ENCODE peak calls at places on chromosomes 2 and 18, in ten cellular contexts. One of them, this sample, is unnamed.
A peak's percentile ranks its signal among the peaks of the same experiment; 100 is the strongest.

GRCh38 chr18:74633652-74634352 is 36.1 kb downstream of the ZNF407 start:
- DNase-seq in NCI-H1105: no peak
- DNase-seq in heart right ventricle: no peak
- DNase-seq in AG10803: no peak
- DNase-seq in AML-193: no peak
- DNase-seq in upper lobe of right lung: no peak
- DNase-seq in effector CD8-positive, alpha-beta T cell: no peak
- DNase-seq in fibroblast of mammary gland: no peak
- DNase-seq in T-helper 1 cell: no peak
- DNase-seq in effector CD4-positive, alpha-beta T cell: no peak
- DNase-seq in this sample: no peak

GRCh38 chr2:104976603-104977120 is 61.2 kb upstream of the MRPS9 start:
- DNase-seq in T-helper 1 cell: no peak
- DNase-seq in heart right ventricle: no peak
- DNase-seq in effector CD4-positive, alpha-beta T cell: no peak
- DNase-seq in NCI-H1105: no peak
- DNase-seq in upper lobe of right lung: no peak
- DNase-seq in fibroblast of mammary gland: no peak
- DNase-seq in AG10803: no peak
- DNase-seq in effector CD8-positive, alpha-beta T cell: no peak
- DNase-seq in AML-193: peak; percentile 51
- DNase-seq in this sample: no peak

GRCh38 chr2:58720770-58721697 is 479.9 kb upstream of the FANCL start:
- DNase-seq in AML-193: no peak
- DNase-seq in effector CD4-positive, alpha-beta T cell: no peak
- DNase-seq in effector CD8-positive, alpha-beta T cell: no peak
- DNase-seq in fibroblast of mammary gland: no peak
- DNase-seq in T-helper 1 cell: no peak
- DNase-seq in heart right ventricle: no peak
- DNase-seq in AG10803: no peak
- DNase-seq in upper lobe of right lung: no peak
- DNase-seq in NCI-H1105: no peak
- DNase-seq in this sample: no peak

GRCh38 chr2:199734651-199735050 is 116.3 kb downstream of the FTCDNL1 start:
- DNase-seq in AG10803: no peak
- DNase-seq in upper lobe of right lung: no peak
- DNase-seq in AML-193: no peak
- DNase-seq in T-helper 1 cell: no peak
- DNase-seq in effector CD4-positive, alpha-beta T cell: no peak
- DNase-seq in effector CD8-positive, alpha-beta T cell: no peak
- DNase-seq in heart right ventricle: no peak
- DNase-seq in NCI-H1105: no peak
- DNase-seq in fibroblast of mammary gland: no peak
- DNase-seq in this sample: no peak

GRCh38 chr2:220006152-220006551 is 378.7 kb downstream of the SLC4A3 start:
- DNase-seq in NCI-H1105: no peak
- DNase-seq in AML-193: no peak
- DNase-seq in fibroblast of mammary gland: peak; percentile 83
- DNase-seq in heart right ventricle: no peak
- DNase-seq in AG10803: peak; percentile 83
- DNase-seq in T-helper 1 cell: no peak
- DNase-seq in effector CD4-positive, alpha-beta T cell: no peak
- DNase-seq in upper lobe of right lung: no peak
- DNase-seq in effector CD8-positive, alpha-beta T cell: no peak
- DNase-seq in this sample: no peak

GRCh38 chr2:196987654-196988364 is 61.3 kb upstream of the PGAP1 start:
- DNase-seq in effector CD8-positive, alpha-beta T cell: no peak
- DNase-seq in heart right ventricle: peak; percentile 54
- DNase-seq in upper lobe of right lung: no peak
- DNase-seq in AML-193: peak; percentile 83
- DNase-seq in NCI-H1105: peak; percentile 13
- DNase-seq in AG10803: peak; percentile 93
- DNase-seq in fibroblast of mammary gland: peak; percentile 98
- DNase-seq in T-helper 1 cell: no peak
- DNase-seq in effector CD4-positive, alpha-beta T cell: no peak
- DNase-seq in this sample: peak; percentile 94

GRCh38 chr2:70984228-70984575 is 5.8 kb downstream of the ANKRD53 start:
- DNase-seq in AML-193: no peak
- DNase-seq in heart right ventricle: no peak
- DNase-seq in NCI-H1105: no peak
- DNase-seq in effector CD4-positive, alpha-beta T cell: no peak
- DNase-seq in upper lobe of right lung: no peak
- DNase-seq in T-helper 1 cell: no peak
- DNase-seq in AG10803: no peak
- DNase-seq in effector CD8-positive, alpha-beta T cell: no peak
- DNase-seq in fibroblast of mammary gland: no peak
- DNase-seq in this sample: no peak

GRCh38 chr2:155852156-155852555 is 480.4 kb downstream of the NR4A2 start:
- DNase-seq in fibroblast of mammary gland: no peak
- DNase-seq in heart right ventricle: no peak
- DNase-seq in T-helper 1 cell: no peak
- DNase-seq in AG10803: no peak
- DNase-seq in AML-193: no peak
- DNase-seq in effector CD8-positive, alpha-beta T cell: no peak
- DNase-seq in upper lobe of right lung: no peak
- DNase-seq in effector CD4-positive, alpha-beta T cell: no peak
- DNase-seq in NCI-H1105: no peak
- DNase-seq in this sample: no peak

GRCh38 chr18:47677952-47678351 is 252.5 kb downstream of the SMAD2 start:
- DNase-seq in fibroblast of mammary gland: no peak
- DNase-seq in upper lobe of right lung: no peak
- DNase-seq in NCI-H1105: no peak
- DNase-seq in effector CD8-positive, alpha-beta T cell: no peak
- DNase-seq in T-helper 1 cell: no peak
- DNase-seq in effector CD4-positive, alpha-beta T cell: no peak
- DNase-seq in AML-193: no peak
- DNase-seq in AG10803: no peak
- DNase-seq in heart right ventricle: no peak
- DNase-seq in this sample: no peak

GRCh38 chr18:48293954-48294893 is 115.0 kb downstream of the ZBTB7C start:
- DNase-seq in fibroblast of mammary gland: no peak
- DNase-seq in heart right ventricle: no peak
- DNase-seq in upper lobe of right lung: peak; percentile 47
- DNase-seq in NCI-H1105: peak; percentile 99
- DNase-seq in effector CD4-positive, alpha-beta T cell: no peak
- DNase-seq in AML-193: no peak
- DNase-seq in T-helper 1 cell: no peak
- DNase-seq in AG10803: no peak
- DNase-seq in effector CD8-positive, alpha-beta T cell: no peak
- DNase-seq in this sample: peak; percentile 99

GRCh38 chr2:99880148-99880983 is 262.0 kb downstream of the AFF3 start:
- DNase-seq in effector CD8-positive, alpha-beta T cell: no peak
- DNase-seq in fibroblast of mammary gland: peak; percentile 89
- DNase-seq in heart right ventricle: no peak
- DNase-seq in effector CD4-positive, alpha-beta T cell: no peak
- DNase-seq in AML-193: no peak
- DNase-seq in T-helper 1 cell: no peak
- DNase-seq in NCI-H1105: no peak
- DNase-seq in upper lobe of right lung: no peak
- DNase-seq in AG10803: peak; percentile 55
- DNase-seq in this sample: no peak

GRCh38 chr2:220847587-220847986 is 724.5 kb downstream of the EPHA4 start:
- DNase-seq in upper lobe of right lung: no peak
- DNase-seq in effector CD8-positive, alpha-beta T cell: no peak
- DNase-seq in AG10803: peak; percentile 66
- DNase-seq in T-helper 1 cell: no peak
- DNase-seq in NCI-H1105: no peak
- DNase-seq in effector CD4-positive, alpha-beta T cell: no peak
- DNase-seq in AML-193: no peak
- DNase-seq in heart right ventricle: no peak
- DNase-seq in fibroblast of mammary gland: peak; percentile 85
- DNase-seq in this sample: peak; percentile 42

GRCh38 chr2:195763866-195764265 is 106.8 kb downstream of the SLC39A10 start:
- DNase-seq in AML-193: no peak
- DNase-seq in effector CD8-positive, alpha-beta T cell: no peak
- DNase-seq in AG10803: no peak
- DNase-seq in NCI-H1105: no peak
- DNase-seq in upper lobe of right lung: no peak
- DNase-seq in T-helper 1 cell: no peak
- DNase-seq in effector CD4-positive, alpha-beta T cell: no peak
- DNase-seq in fibroblast of mammary gland: peak; percentile 36
- DNase-seq in heart right ventricle: no peak
- DNase-seq in this sample: no peak

GRCh38 chr2:210620456-210620855 is 64.1 kb downstream of the CPS1 start:
- DNase-seq in effector CD8-positive, alpha-beta T cell: no peak
- DNase-seq in fibroblast of mammary gland: peak; percentile 5
- DNase-seq in T-helper 1 cell: no peak
- DNase-seq in NCI-H1105: no peak
- DNase-seq in AML-193: no peak
- DNase-seq in AG10803: peak; percentile 28
- DNase-seq in upper lobe of right lung: no peak
- DNase-seq in heart right ventricle: no peak
- DNase-seq in effector CD4-positive, alpha-beta T cell: no peak
- DNase-seq in this sample: no peak

GRCh38 chr2:45128580-45128997 is 119.3 kb upstream of the SIX2 start:
- DNase-seq in fibroblast of mammary gland: peak; percentile 99
- DNase-seq in AG10803: peak; percentile 94
- DNase-seq in T-helper 1 cell: no peak
- DNase-seq in effector CD8-positive, alpha-beta T cell: no peak
- DNase-seq in NCI-H1105: no peak
- DNase-seq in AML-193: no peak
- DNase-seq in upper lobe of right lung: no peak
- DNase-seq in heart right ventricle: peak; percentile 35
- DNase-seq in effector CD4-positive, alpha-beta T cell: no peak
- DNase-seq in this sample: no peak

GRCh38 chr2:39115556-39115955 is 5.3 kb downstream of the SOS1 start:
- DNase-seq in effector CD8-positive, alpha-beta T cell: no peak
- DNase-seq in T-helper 1 cell: no peak
- DNase-seq in AG10803: no peak
- DNase-seq in heart right ventricle: no peak
- DNase-seq in NCI-H1105: no peak
- DNase-seq in upper lobe of right lung: no peak
- DNase-seq in AML-193: no peak
- DNase-seq in fibroblast of mammary gland: no peak
- DNase-seq in effector CD4-positive, alpha-beta T cell: no peak
- DNase-seq in this sample: no peak